ENCODE peak calls at places on chromosomes 1 and 21, in nine cellular contexts. One of them, this sample, is unnamed.
A peak's percentile ranks its signal among the peaks of the same experiment; 100 is the strongest.

GRCh38 chr1:91863498-91863897 is 22.5 kb downstream of the TGFBR3 start:
- DNase-seq in iPS-NIHi11: no peak
- DNase-seq in CD4-positive, alpha-beta T cell: no peak
- DNase-seq in choroid plexus epithelial cell: no peak
- DNase-seq in mucosa of gallbladder: no peak
- DNase-seq in Jurkat, Clone E6-1: no peak
- DNase-seq in HS-5: no peak
- DNase-seq in sigmoid colon: no peak
- DNase-seq in EL: no peak
- DNase-seq in this sample: no peak

GRCh38 chr1:20601123-20601825 is 12.4 kb downstream of the CDA start:
- DNase-seq in iPS-NIHi11: no peak
- DNase-seq in CD4-positive, alpha-beta T cell: no peak
- DNase-seq in choroid plexus epithelial cell: peak; percentile 30
- DNase-seq in mucosa of gallbladder: no peak
- DNase-seq in Jurkat, Clone E6-1: no peak
- DNase-seq in HS-5: no peak
- DNase-seq in sigmoid colon: no peak
- DNase-seq in EL: peak; percentile 75
- DNase-seq in this sample: no peak

GRCh38 chr1:100322436-100323211 is 29.7 kb upstream of the CDC14A start:
- DNase-seq in iPS-NIHi11: no peak
- DNase-seq in CD4-positive, alpha-beta T cell: no peak
- DNase-seq in choroid plexus epithelial cell: peak; percentile 54
- DNase-seq in mucosa of gallbladder: no peak
- DNase-seq in Jurkat, Clone E6-1: no peak
- DNase-seq in HS-5: peak; percentile 4
- DNase-seq in sigmoid colon: no peak
- DNase-seq in EL: peak; percentile 25
- DNase-seq in this sample: no peak

GRCh38 chr1:118304722-118305344 is 119.8 kb upstream of the SPAG17 start:
- DNase-seq in iPS-NIHi11: peak; percentile 9
- DNase-seq in CD4-positive, alpha-beta T cell: no peak
- DNase-seq in choroid plexus epithelial cell: peak; percentile 53
- DNase-seq in mucosa of gallbladder: no peak
- DNase-seq in Jurkat, Clone E6-1: peak; percentile 12
- DNase-seq in HS-5: peak; percentile 5
- DNase-seq in sigmoid colon: no peak
- DNase-seq in EL: peak; percentile 31
- DNase-seq in this sample: peak; percentile 51

GRCh38 chr1:78070758-78071157 is 25.0 kb downstream of the GIPC2 start:
- DNase-seq in iPS-NIHi11: no peak
- DNase-seq in CD4-positive, alpha-beta T cell: no peak
- DNase-seq in choroid plexus epithelial cell: peak; percentile 71
- DNase-seq in mucosa of gallbladder: no peak
- DNase-seq in Jurkat, Clone E6-1: no peak
- DNase-seq in HS-5: peak; percentile 76
- DNase-seq in sigmoid colon: no peak
- DNase-seq in EL: peak; percentile 83
- DNase-seq in this sample: no peak

GRCh38 chr1:224353975-224354930 is 2.4 kb upstream of the CNIH4 start:
- DNase-seq in iPS-NIHi11: no peak
- DNase-seq in CD4-positive, alpha-beta T cell: no peak
- DNase-seq in choroid plexus epithelial cell: no peak
- DNase-seq in mucosa of gallbladder: no peak
- DNase-seq in Jurkat, Clone E6-1: no peak
- DNase-seq in HS-5: no peak
- DNase-seq in sigmoid colon: no peak
- DNase-seq in EL: no peak
- DNase-seq in this sample: no peak

GRCh38 chr1:216929870-216930582 is 206.8 kb upstream of the ESRRG start:
- DNase-seq in iPS-NIHi11: no peak
- DNase-seq in CD4-positive, alpha-beta T cell: no peak
- DNase-seq in choroid plexus epithelial cell: peak; percentile 59
- DNase-seq in mucosa of gallbladder: no peak
- DNase-seq in Jurkat, Clone E6-1: no peak
- DNase-seq in HS-5: peak; percentile 60
- DNase-seq in sigmoid colon: no peak
- DNase-seq in EL: peak; percentile 57
- DNase-seq in this sample: no peak

GRCh38 chr21:25863031-25863430 is 128.3 kb downstream of the GABPA start:
- DNase-seq in iPS-NIHi11: no peak
- DNase-seq in CD4-positive, alpha-beta T cell: no peak
- DNase-seq in choroid plexus epithelial cell: no peak
- DNase-seq in mucosa of gallbladder: no peak
- DNase-seq in Jurkat, Clone E6-1: no peak
- DNase-seq in HS-5: no peak
- DNase-seq in sigmoid colon: no peak
- DNase-seq in EL: no peak
- DNase-seq in this sample: no peak

GRCh38 chr1:167439301-167439988 is 78.9 kb downstream of the CD247 start:
- DNase-seq in iPS-NIHi11: peak; percentile 78
- DNase-seq in CD4-positive, alpha-beta T cell: no peak
- DNase-seq in choroid plexus epithelial cell: peak; percentile 41
- DNase-seq in mucosa of gallbladder: peak; percentile 20
- DNase-seq in Jurkat, Clone E6-1: no peak
- DNase-seq in HS-5: no peak
- DNase-seq in sigmoid colon: no peak
- DNase-seq in EL: peak; percentile 55
- DNase-seq in this sample: peak; percentile 81

GRCh38 chr1:246954126-246954525 is 22.4 kb upstream of the AHCTF1 start:
- DNase-seq in iPS-NIHi11: no peak
- DNase-seq in CD4-positive, alpha-beta T cell: no peak
- DNase-seq in choroid plexus epithelial cell: no peak
- DNase-seq in mucosa of gallbladder: no peak
- DNase-seq in Jurkat, Clone E6-1: no peak
- DNase-seq in HS-5: no peak
- DNase-seq in sigmoid colon: no peak
- DNase-seq in EL: no peak
- DNase-seq in this sample: no peak

GRCh38 chr1:12565094-12565965 is 52.7 kb downstream of the DHRS3 start:
- DNase-seq in iPS-NIHi11: no peak
- DNase-seq in CD4-positive, alpha-beta T cell: no peak
- DNase-seq in choroid plexus epithelial cell: no peak
- DNase-seq in mucosa of gallbladder: no peak
- DNase-seq in Jurkat, Clone E6-1: no peak
- DNase-seq in HS-5: no peak
- DNase-seq in sigmoid colon: no peak
- DNase-seq in EL: no peak
- DNase-seq in this sample: no peak

GRCh38 chr21:37751268-37751975 is 164.8 kb downstream of the KCNJ6 start:
- DNase-seq in iPS-NIHi11: no peak
- DNase-seq in CD4-positive, alpha-beta T cell: no peak
- DNase-seq in choroid plexus epithelial cell: peak; percentile 87
- DNase-seq in mucosa of gallbladder: no peak
- DNase-seq in Jurkat, Clone E6-1: no peak
- DNase-seq in HS-5: no peak
- DNase-seq in sigmoid colon: no peak
- DNase-seq in EL: no peak
- DNase-seq in this sample: peak; percentile 42

GRCh38 chr1:46718340-46718726 is 581 bp downstream of the EFCAB14 start:
- DNase-seq in iPS-NIHi11: no peak
- DNase-seq in CD4-positive, alpha-beta T cell: no peak
- DNase-seq in choroid plexus epithelial cell: peak; percentile 16
- DNase-seq in mucosa of gallbladder: no peak
- DNase-seq in Jurkat, Clone E6-1: no peak
- DNase-seq in HS-5: no peak
- DNase-seq in sigmoid colon: no peak
- DNase-seq in EL: no peak
- DNase-seq in this sample: peak; percentile 33

GRCh38 chr1:35925741-35926140 is 5.2 kb upstream of the AGO3 start:
- DNase-seq in iPS-NIHi11: no peak
- DNase-seq in CD4-positive, alpha-beta T cell: no peak
- DNase-seq in choroid plexus epithelial cell: peak; percentile 66
- DNase-seq in mucosa of gallbladder: no peak
- DNase-seq in Jurkat, Clone E6-1: no peak
- DNase-seq in HS-5: no peak
- DNase-seq in sigmoid colon: no peak
- DNase-seq in EL: peak; percentile 57
- DNase-seq in this sample: no peak

GRCh38 chr1:153447498-153448170 is 12.8 kb downstream of the S100A7 start:
- DNase-seq in iPS-NIHi11: no peak
- DNase-seq in CD4-positive, alpha-beta T cell: no peak
- DNase-seq in choroid plexus epithelial cell: peak; percentile 46
- DNase-seq in mucosa of gallbladder: no peak
- DNase-seq in Jurkat, Clone E6-1: no peak
- DNase-seq in HS-5: peak; percentile 95
- DNase-seq in sigmoid colon: no peak
- DNase-seq in EL: peak; percentile 74
- DNase-seq in this sample: no peak

GRCh38 chr21:24110846-24111245 is 1496.4 kb downstream of the MRPL39 start:
- DNase-seq in iPS-NIHi11: no peak
- DNase-seq in CD4-positive, alpha-beta T cell: no peak
- DNase-seq in choroid plexus epithelial cell: no peak
- DNase-seq in mucosa of gallbladder: no peak
- DNase-seq in Jurkat, Clone E6-1: no peak
- DNase-seq in HS-5: no peak
- DNase-seq in sigmoid colon: no peak
- DNase-seq in EL: no peak
- DNase-seq in this sample: no peak

GRCh38 chr1:1137256-1138045 is 21.6 kb upstream of the C1orf159 start:
- DNase-seq in iPS-NIHi11: no peak
- DNase-seq in CD4-positive, alpha-beta T cell: peak; percentile 65
- DNase-seq in choroid plexus epithelial cell: no peak
- DNase-seq in mucosa of gallbladder: no peak
- DNase-seq in Jurkat, Clone E6-1: peak; percentile 41
- DNase-seq in HS-5: no peak
- DNase-seq in sigmoid colon: no peak
- DNase-seq in EL: no peak
- DNase-seq in this sample: no peak

GRCh38 chr1:105459759-105460158 is 1596.7 kb upstream of the PRMT6 start:
- DNase-seq in iPS-NIHi11: no peak
- DNase-seq in CD4-positive, alpha-beta T cell: no peak
- DNase-seq in choroid plexus epithelial cell: no peak
- DNase-seq in mucosa of gallbladder: no peak
- DNase-seq in Jurkat, Clone E6-1: no peak
- DNase-seq in HS-5: no peak
- DNase-seq in sigmoid colon: no peak
- DNase-seq in EL: no peak
- DNase-seq in this sample: no peak

GRCh38 chr1:179087665-179088064 is 5.8 kb downstream of the TOR3A start:
- DNase-seq in iPS-NIHi11: peak; percentile 89
- DNase-seq in CD4-positive, alpha-beta T cell: no peak
- DNase-seq in choroid plexus epithelial cell: peak; percentile 55
- DNase-seq in mucosa of gallbladder: no peak
- DNase-seq in Jurkat, Clone E6-1: no peak
- DNase-seq in HS-5: no peak
- DNase-seq in sigmoid colon: no peak
- DNase-seq in EL: no peak
- DNase-seq in this sample: peak; percentile 81

GRCh38 chr1:211643324-211644212 is 31.9 kb downstream of the NEK2 start:
- DNase-seq in iPS-NIHi11: peak; percentile 59
- DNase-seq in CD4-positive, alpha-beta T cell: peak; percentile 33
- DNase-seq in choroid plexus epithelial cell: peak; percentile 45
- DNase-seq in mucosa of gallbladder: peak; percentile 76
- DNase-seq in Jurkat, Clone E6-1: peak; percentile 40
- DNase-seq in HS-5: no peak
- DNase-seq in sigmoid colon: no peak
- DNase-seq in EL: no peak
- DNase-seq in this sample: peak; percentile 42

GRCh38 chr1:116409751-116410182 is 36.7 kb downstream of the ATP1A1 start:
- DNase-seq in iPS-NIHi11: no peak
- DNase-seq in CD4-positive, alpha-beta T cell: no peak
- DNase-seq in choroid plexus epithelial cell: no peak
- DNase-seq in mucosa of gallbladder: no peak
- DNase-seq in Jurkat, Clone E6-1: no peak
- DNase-seq in HS-5: no peak
- DNase-seq in sigmoid colon: no peak
- DNase-seq in EL: no peak
- DNase-seq in this sample: peak; percentile 10

GRCh38 chr1:181090653-181091126 is 2.2 kb downstream of the IER5 start:
- DNase-seq in iPS-NIHi11: no peak
- DNase-seq in CD4-positive, alpha-beta T cell: peak; percentile 14
- DNase-seq in choroid plexus epithelial cell: no peak
- DNase-seq in mucosa of gallbladder: no peak
- DNase-seq in Jurkat, Clone E6-1: no peak
- DNase-seq in HS-5: no peak
- DNase-seq in sigmoid colon: no peak
- DNase-seq in EL: peak; percentile 34
- DNase-seq in this sample: no peak

GRCh38 chr1:102732927-102733326 is 375.4 kb downstream of the COL11A1 start:
- DNase-seq in iPS-NIHi11: no peak
- DNase-seq in CD4-positive, alpha-beta T cell: no peak
- DNase-seq in choroid plexus epithelial cell: peak; percentile 42
- DNase-seq in mucosa of gallbladder: no peak
- DNase-seq in Jurkat, Clone E6-1: no peak
- DNase-seq in HS-5: no peak
- DNase-seq in sigmoid colon: no peak
- DNase-seq in EL: peak; percentile 7
- DNase-seq in this sample: no peak

GRCh38 chr1:151828931-151829330 is 2.7 kb downstream of the RORC start:
- DNase-seq in iPS-NIHi11: peak; percentile 90
- DNase-seq in CD4-positive, alpha-beta T cell: no peak
- DNase-seq in choroid plexus epithelial cell: peak; percentile 28
- DNase-seq in mucosa of gallbladder: peak; percentile 63
- DNase-seq in Jurkat, Clone E6-1: peak; percentile 65
- DNase-seq in HS-5: no peak
- DNase-seq in sigmoid colon: no peak
- DNase-seq in EL: peak; percentile 37
- DNase-seq in this sample: peak; percentile 91

GRCh38 chr1:115764541-115764940 is 4.0 kb downstream of the CASQ2 start:
- DNase-seq in iPS-NIHi11: peak; percentile 24
- DNase-seq in CD4-positive, alpha-beta T cell: no peak
- DNase-seq in choroid plexus epithelial cell: peak; percentile 70
- DNase-seq in mucosa of gallbladder: no peak
- DNase-seq in Jurkat, Clone E6-1: no peak
- DNase-seq in HS-5: peak; percentile 20
- DNase-seq in sigmoid colon: no peak
- DNase-seq in EL: peak; percentile 40
- DNase-seq in this sample: peak; percentile 61

GRCh38 chr1:94383966-94384408 is 34.2 kb upstream of the ABCD3 start:
- DNase-seq in iPS-NIHi11: no peak
- DNase-seq in CD4-positive, alpha-beta T cell: no peak
- DNase-seq in choroid plexus epithelial cell: peak; percentile 88
- DNase-seq in mucosa of gallbladder: peak; percentile 86
- DNase-seq in Jurkat, Clone E6-1: no peak
- DNase-seq in HS-5: no peak
- DNase-seq in sigmoid colon: no peak
- DNase-seq in EL: peak; percentile 28
- DNase-seq in this sample: peak; percentile 30

GRCh38 chr1:78604643-78605042 is 15.6 kb upstream of the IFI44L start:
- DNase-seq in iPS-NIHi11: no peak
- DNase-seq in CD4-positive, alpha-beta T cell: no peak
- DNase-seq in choroid plexus epithelial cell: no peak
- DNase-seq in mucosa of gallbladder: no peak
- DNase-seq in Jurkat, Clone E6-1: no peak
- DNase-seq in HS-5: no peak
- DNase-seq in sigmoid colon: no peak
- DNase-seq in EL: no peak
- DNase-seq in this sample: no peak

GRCh38 chr21:39014751-39015150 is 168.5 kb downstream of the PSMG1 start:
- DNase-seq in iPS-NIHi11: no peak
- DNase-seq in CD4-positive, alpha-beta T cell: no peak
- DNase-seq in choroid plexus epithelial cell: peak; percentile 98
- DNase-seq in mucosa of gallbladder: no peak
- DNase-seq in Jurkat, Clone E6-1: no peak
- DNase-seq in HS-5: peak; percentile 95
- DNase-seq in sigmoid colon: no peak
- DNase-seq in EL: peak; percentile 98
- DNase-seq in this sample: no peak

GRCh38 chr21:41614456-41615010 is 106.6 kb upstream of the TMPRSS2 start:
- DNase-seq in iPS-NIHi11: no peak
- DNase-seq in CD4-positive, alpha-beta T cell: no peak
- DNase-seq in choroid plexus epithelial cell: no peak
- DNase-seq in mucosa of gallbladder: no peak
- DNase-seq in Jurkat, Clone E6-1: peak; percentile 35
- DNase-seq in HS-5: no peak
- DNase-seq in sigmoid colon: no peak
- DNase-seq in EL: no peak
- DNase-seq in this sample: no peak

This sample was measured in mesendoderm.